ENCODE peak calls at places on chromosomes 7 and 10, in seven cellular contexts. Y is mesenchymal stem cell, C is K562, X is neuronal stem cell, W is heart left ventricle, O is heart right ventricle, B is mesendoderm. A is an unnamed sample.

GRCh38 chr10:46536171-46536570 is 20.3 kb downstream of the GPRIN2 start:
- DNase-seq in Y (no peak), C (no peak), X (no peak), W (peak; percentile 60), O (no peak), B (no peak), A (peak; percentile 27)

GRCh38 chr7:42406358-42406757 is 169.3 kb upstream of the GLI3 start:
- DNase-seq in Y (no peak), C (no peak), X (no peak), W (no peak), O (no peak), B (no peak), A (no peak)

GRCh38 chr10:28171468-28172235 is 131.2 kb downstream of the MPP7 start:
- DNase-seq in Y (no peak), C (no peak), X (no peak), W (no peak), O (no peak), B (peak; percentile 73), A (no peak)

GRCh38 chr7:2198760-2199159 is 34.0 kb downstream of the MAD1L1 start:
- DNase-seq in Y (no peak), C (no peak), X (no peak), W (no peak), O (no peak), B (no peak), A (peak; percentile 38)

GRCh38 chr7:128459394-128459878 is 3.8 kb downstream of the HILPDA start:
- DNase-seq in Y (peak; percentile 81), C (peak; percentile 83), X (peak; percentile 59), W (no peak), O (no peak), B (peak; percentile 87), A (peak; percentile 55)

GRCh38 chr7:47278043-47278442 is 303.9 kb downstream of the TNS3 start:
- DNase-seq in Y (no peak), C (no peak), X (no peak), W (no peak), O (no peak), B (no peak), A (no peak)

GRCh38 chr10:29543715-29544114 is 91.1 kb downstream of the SVIL start:
- DNase-seq in Y (no peak), C (no peak), X (no peak), W (no peak), O (no peak), B (no peak), A (no peak)

GRCh38 chr7:73626814-73627213 is 2.5 kb upstream of the MLXIPL start:
- DNase-seq in Y (no peak), C (no peak), X (no peak), W (no peak), O (no peak), B (peak; percentile 35), A (no peak)

GRCh38 chr7:17552952-17553351 is 254.5 kb downstream of the AHR start:
- DNase-seq in Y (peak; percentile 50), C (no peak), X (no peak), W (no peak), O (no peak), B (no peak), A (no peak)

GRCh38 chr7:39954694-39955093 is 4.6 kb downstream of the CDK13 start:
- DNase-seq in Y (no peak), C (no peak), X (no peak), W (no peak), O (no peak), B (no peak), A (no peak)

GRCh38 chr7:129055294-129055816 is 444 bp upstream of the TNPO3 start:
- DNase-seq in Y (no peak), C (no peak), X (no peak), W (no peak), O (no peak), B (no peak), A (no peak)

GRCh38 chr7:7157177-7157886 is 25.0 kb upstream of the C1GALT1 start:
- DNase-seq in Y (peak; percentile 22), C (no peak), X (no peak), W (no peak), O (no peak), B (no peak), A (no peak)

GRCh38 chr10:89837173-89838001 is 136.0 kb downstream of the KIF20B start:
- DNase-seq in Y (no peak), C (no peak), X (no peak), W (peak; percentile 66), O (peak; percentile 27), B (no peak), A (peak; percentile 19)

GRCh38 chr10:116461680-116462079 is 34.0 kb downstream of the PNLIPRP3 start:
- DNase-seq in Y (no peak), C (no peak), X (no peak), W (no peak), O (no peak), B (no peak), A (no peak)

GRCh38 chr10:86782691-86783418 is 26.4 kb downstream of the BMPR1A start:
- DNase-seq in Y (peak; percentile 68), C (no peak), X (no peak), W (no peak), O (no peak), B (no peak), A (no peak)

GRCh38 chr10:132691711-132692153 is 94.2 kb downstream of the NKX6-2 start:
- DNase-seq in Y (no peak), C (no peak), X (no peak), W (peak; percentile 26), O (no peak), B (no peak), A (peak; percentile 43)

GRCh38 chr10:28677889-28678686 is 767 bp downstream of the BAMBI start:
- DNase-seq in Y (peak; percentile 37), C (no peak), X (no peak), W (peak; percentile 70), O (peak; percentile 32), B (peak; percentile 48), A (peak; percentile 36)

GRCh38 chr7:141161959-141162547 is 88.2 kb downstream of the TMEM178B start:
- DNase-seq in Y (no peak), C (no peak), X (no peak), W (no peak), O (no peak), B (no peak), A (no peak)

GRCh38 chr10:98344589-98345038 is 70.4 kb downstream of the PYROXD2 start:
- DNase-seq in Y (peak; percentile 93), C (no peak), X (no peak), W (peak; percentile 87), O (peak; percentile 83), B (no peak), A (peak; percentile 88)

GRCh38 chr7:96833701-96834453 is 124.2 kb upstream of the SEM1 start:
- DNase-seq in Y (no peak), C (no peak), X (no peak), W (no peak), O (no peak), B (no peak), A (no peak)

GRCh38 chr7:80312139-80312661 is 177.6 kb downstream of the GNAI1 start:
- DNase-seq in Y (peak; percentile 99), C (no peak), X (no peak), W (no peak), O (no peak), B (peak; percentile 87), A (no peak)
- H3K27ac ChIP-seq in Y (peak overlapping the region; percentile 66), C (no peak overlapping the region), X (no peak overlapping the region), W (no peak overlapping the region), O (no peak overlapping the region), B (no peak overlapping the region), A (no peak overlapping the region)

GRCh38 chr7:107047902-107048782 is 3.6 kb downstream of the PRKAR2B start:
- DNase-seq in Y (peak; percentile 39), C (peak; percentile 73), X (no peak), W (no peak), O (no peak), B (peak; percentile 56), A (no peak)
- H3K4me3 ChIP-seq in Y (no peak overlapping the region), C (peak overlapping the region; percentile 84), X (no peak overlapping the region), W (no peak overlapping the region), O (no peak overlapping the region), B (no peak overlapping the region), A (no peak overlapping the region)

GRCh38 chr10:3803884-3804741 is 19.1 kb upstream of the KLF6 start:
- DNase-seq in Y (peak; percentile 90), C (peak; percentile 57), X (no peak), W (no peak), O (no peak), B (peak; percentile 76), A (no peak)
- H3K4me1 ChIP-seq in Y (peaks cover 27% of the 10 kb centered on the region), C (peaks cover 65% of the 10 kb centered on the region), X (peaks cover 5% of the 10 kb centered on the region), W (peaks cover 76% of the 10 kb centered on the region), O (peaks cover 71% of the 10 kb centered on the region), B (peaks cover 19% of the 10 kb centered on the region), A (peaks cover 21% of the 10 kb centered on the region)

DNA sequence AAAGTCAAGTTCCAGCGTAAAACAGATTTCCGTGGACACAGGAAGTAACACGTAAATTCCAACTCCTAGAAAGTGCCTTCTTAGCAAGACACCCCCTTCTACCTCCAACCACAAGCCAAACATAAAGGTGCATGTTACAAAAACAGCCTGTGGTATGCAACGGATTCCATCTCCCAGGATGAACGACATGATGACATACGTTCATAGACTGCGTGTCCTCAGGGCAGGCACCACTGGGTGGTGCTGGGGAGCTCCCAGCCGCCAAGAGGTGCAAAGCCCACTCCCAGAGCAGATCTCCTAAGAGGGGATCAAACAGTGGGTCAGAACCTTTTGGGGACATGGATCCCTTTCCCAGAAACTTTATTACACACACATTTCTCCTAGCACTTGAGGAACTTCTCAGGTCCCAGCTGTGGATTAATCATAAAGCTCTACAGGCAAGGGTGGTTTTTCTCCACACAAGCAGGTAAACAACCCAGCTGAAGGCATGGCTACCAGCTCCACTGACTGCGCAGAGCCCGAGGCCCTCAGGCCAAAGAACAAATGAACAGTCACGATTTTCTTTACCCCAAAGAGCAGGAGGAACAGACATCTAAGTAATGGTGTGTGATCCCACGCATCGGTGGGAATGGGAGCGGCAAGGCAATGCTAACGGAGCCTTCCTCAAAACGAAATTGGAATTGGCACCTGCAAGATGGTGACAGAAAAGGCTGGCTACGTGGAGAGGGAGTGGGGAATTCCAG is 13.8 kb downstream of the PSAP start:
- DNase-seq in Y (no peak), C (peak; percentile 63), X (no peak), W (no peak), O (no peak), B (peak; percentile 81), A (no peak)
- H3K27ac ChIP-seq in Y (peak overlapping the region; percentile 67), C (peak overlapping the region; percentile 27), X (no peak overlapping the region), W (peak overlapping the region; percentile 61), O (peak overlapping the region; percentile 82), B (no peak overlapping the region), A (peak overlapping the region; percentile 86)

DNA sequence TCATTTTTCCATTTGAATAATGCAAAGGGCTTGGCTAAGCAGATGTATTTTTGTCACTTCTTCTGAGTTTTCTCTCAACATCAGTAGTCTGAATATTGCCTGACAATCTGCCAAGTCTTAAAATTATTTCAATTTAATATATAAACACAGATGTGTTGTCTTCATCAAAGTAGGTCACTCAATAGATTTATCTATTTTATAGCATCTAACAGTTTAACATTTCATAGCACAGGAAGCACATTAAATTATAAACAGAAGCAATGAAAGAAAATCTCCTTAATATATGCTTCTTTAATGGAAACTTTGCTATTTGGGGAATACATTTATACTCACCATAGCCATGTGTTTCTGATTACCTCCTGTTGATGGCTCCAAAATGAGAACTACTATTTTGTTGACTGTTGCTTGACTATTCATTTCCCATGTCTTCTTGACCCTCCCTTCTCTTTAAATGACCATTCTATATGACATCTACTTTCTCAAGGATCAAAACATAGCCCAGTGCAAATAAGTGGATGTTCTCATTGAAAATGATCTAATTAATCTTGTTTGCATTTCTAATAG is 4.6 kb downstream of the CPED1 start:
- DNase-seq in Y (no peak), C (no peak), X (no peak), W (no peak), O (no peak), B (no peak), A (no peak)
- H3K4me3 ChIP-seq in Y (peak overlapping the region; percentile 85), C (peak overlapping the region; percentile 63), X (no peak overlapping the region), W (peak overlapping the region; percentile 70), O (no peak overlapping the region), B (no peak overlapping the region), A (peak overlapping the region; percentile 40)

A was measured in right cardiac atrium.